ENCODE peak calls at places on chromosomes 11 and 22, in eight cellular contexts. Q, W, N, Y, D, C, A and B are unnamed samples.

GRCh38 chr11:58286249-58286648 is 18.2 kb upstream of the OR10W1 start:
- DNase-seq in Q (peak), A (peak), Y (peak), D (peak), W (no peak), C (no peak), N (no peak), B (no peak)

GRCh38 chr11:80388536-80388935 is 947.7 kb upstream of the TENM4 start:
- DNase-seq in C (no peak), Y (no peak), Q (no peak), A (no peak), N (no peak), D (no peak), W (no peak), B (no peak)

GRCh38 chr11:126585388-126586302 is 230.2 kb downstream of the ST3GAL4 start:
- DNase-seq in W (no peak), A (no peak), N (no peak), Q (peak), C (peak), Y (peak), D (peak), B (no peak)

GRCh38 chr22:47839586-47840245 is 1077.3 kb downstream of the TBC1D22A start:
- DNase-seq in N (no peak), A (no peak), Q (no peak), Y (no peak), C (no peak), W (no peak), D (no peak), B (no peak)

GRCh38 chr11:114321621-114322257 is 25.5 kb downstream of the NNMT start:
- DNase-seq in C (no peak), Q (peak), Y (peak), D (peak), A (no peak), W (no peak), N (no peak), B (no peak)

GRCh38 chr11:120746836-120747609 is 235.5 kb downstream of the GRIK4 start:
- DNase-seq in Y (no peak), C (peak), W (no peak), A (peak), D (peak), N (no peak), Q (no peak), B (no peak)

GRCh38 chr11:24760681-24761080 is 263.8 kb downstream of the LUZP2 start:
- DNase-seq in C (no peak), W (no peak), A (no peak), Y (no peak), N (no peak), D (peak), Q (peak), B (no peak)

GRCh38 chr22:32752868-32753520 is 48.5 kb upstream of the TIMP3 start:
- DNase-seq in D (no peak), C (no peak), N (no peak), W (no peak), Y (no peak), Q (peak), A (no peak), B (no peak)

GRCh38 chr11:76656087-76656531 is 14.4 kb downstream of the LRRC32 start:
- DNase-seq in W (no peak), D (no peak), A (no peak), Q (no peak), N (no peak), Y (no peak), C (no peak), B (no peak)

GRCh38 chr22:20867179-20868099 is 8.6 kb downstream of the SNAP29 start:
- DNase-seq in A (no peak), Y (peak), N (no peak), C (no peak), W (no peak), D (no peak), Q (peak), B (no peak)

GRCh38 chr11:87223816-87224215 is 186.1 kb downstream of the TMEM135 start:
- DNase-seq in D (no peak), N (no peak), A (no peak), Q (no peak), C (no peak), Y (no peak), W (no peak), B (no peak)

GRCh38 chr11:45922425-45923082 is at the start of gene LARGE2:
- DNase-seq in Y (no peak), N (no peak), C (no peak), D (peak), Q (no peak), A (no peak), W (no peak), B (no peak)

GRCh38 chr11:61602775-61603569 is 22.1 kb upstream of the SYT7 start:
- DNase-seq in N (no peak), W (no peak), Q (peak), Y (peak), A (no peak), C (no peak), D (peak), B (no peak)

GRCh38 chr11:56624661-56625110 is 10.0 kb upstream of the OR5M1 start:
- DNase-seq in A (peak), N (no peak), W (no peak), Q (peak), D (peak), Y (peak), C (peak), B (no peak)

GRCh38 chr11:108639146-108639545 is 25.7 kb upstream of the DDX10 start:
- DNase-seq in W (no peak), A (no peak), C (no peak), N (no peak), Y (no peak), Q (no peak), D (no peak), B (no peak)

GRCh38 chr11:62543680-62544444 is 2.7 kb downstream of the AHNAK start:
- DNase-seq in Y (no peak), W (no peak), Q (no peak), D (peak), N (no peak), C (no peak), A (no peak), B (no peak)

GRCh38 chr22:36659762-36660509 is 43.6 kb downstream of the CACNG2 start:
- DNase-seq in D (peak), A (peak), Q (peak), C (peak), N (no peak), Y (peak), W (no peak), B (no peak)

GRCh38 chr11:73099512-73100266 is 42.4 kb downstream of the FCHSD2 start:
- DNase-seq in Q (no peak), W (no peak), N (no peak), A (no peak), Y (no peak), C (no peak), D (no peak), B (no peak)

GRCh38 chr11:8477680-8478079 is 116.3 kb downstream of the STK33 start:
- DNase-seq in Q (no peak), Y (no peak), C (no peak), D (no peak), N (no peak), A (peak), W (no peak), B (no peak)

GRCh38 chr11:127247261-127247660 is 246.7 kb upstream of the KIRREL3 start:
- DNase-seq in D (no peak), N (no peak), W (no peak), Y (no peak), A (no peak), C (no peak), Q (no peak), B (no peak)

GRCh38 chr22:45576730-45577464 is 74.2 kb downstream of the FBLN1 start:
- DNase-seq in N (no peak), W (no peak), A (no peak), D (no peak), C (no peak), Q (no peak), Y (no peak), B (no peak)

GRCh38 chr22:50326959-50327710 is at the start of gene DENND6B:
- DNase-seq in C (peak), Y (peak), N (peak), Q (peak), A (peak), D (peak), W (peak), B (peak)

GRCh38 chr22:32852346-32853251 is 51.1 kb downstream of the TIMP3 start:
- DNase-seq in Q (peak), C (no peak), N (no peak), D (no peak), W (no peak), A (no peak), Y (peak), B (no peak)

GRCh38 chr22:23285236-23285635 is 104.9 kb downstream of the BCR start:
- DNase-seq in D (no peak), W (no peak), Y (no peak), Q (no peak), N (no peak), A (no peak), C (no peak), B (no peak)